ENCODE peak calls at places on chromosomes 4 and X, in ten cellular contexts. Q is GM12865, B is tibial artery, T is lung, G is HCT116, N is stomach, S is right lobe of liver, M is BJ, F is hepatocyte, V is cardiac muscle cell. J is an unnamed sample.

GRCh38 chrX:115630204-115630603 is 69.2 kb downstream of the PLS3 start:
- DNase-seq in M (no peak), S (no peak), F (no peak), G (no peak), B (no peak), V (no peak), Q (no peak), N (no peak), T (no peak), J (no peak)

GRCh38 chr4:85913925-85914694 is 439.2 kb downstream of the ARHGAP24 start:
- DNase-seq in F (peak; percentile 20), G (no peak), B (no peak), T (no peak), V (no peak), N (no peak), M (no peak), Q (no peak), S (no peak), J (no peak)

GRCh38 chr4:73259552-73260140 is 1.0 kb upstream of the ANKRD17 start:
- DNase-seq in V (no peak), Q (peak; percentile 48), N (no peak), G (no peak), S (no peak), B (no peak), M (no peak), F (peak; percentile 38), T (no peak), J (no peak)

GRCh38 chrX:149631293-149632165 is at the start of gene TMEM185A:
- DNase-seq in G (peak; percentile 33), S (peak; percentile 75), T (peak; percentile 71), V (peak; percentile 78), Q (peak; percentile 76), M (no peak), N (peak; percentile 74), B (peak; percentile 75), F (peak; percentile 81), J (no peak)

GRCh38 chr4:86961605-86962295 is 26.9 kb downstream of the AFF1 start:
- DNase-seq in B (no peak), T (no peak), N (no peak), S (no peak), F (peak; percentile 48), V (peak; percentile 81), G (no peak), M (no peak), Q (peak; percentile 92), J (no peak)

GRCh38 chrX:46770006-46770816 is 11.3 kb upstream of the SLC9A7 start:
- DNase-seq in N (no peak), F (no peak), V (no peak), S (no peak), M (no peak), T (no peak), G (no peak), B (no peak), Q (no peak), J (no peak)

GRCh38 chr4:188867796-188868195 is 728.6 kb downstream of the TRIML1 start:
- DNase-seq in M (no peak), G (no peak), S (no peak), V (no peak), Q (no peak), T (no peak), F (no peak), N (no peak), B (no peak), J (no peak)

GRCh38 chr4:8741513-8742226 is 130.0 kb downstream of the HMX1 start:
- DNase-seq in V (no peak), Q (no peak), F (no peak), M (no peak), B (peak; percentile 45), T (no peak), S (peak; percentile 36), N (peak; percentile 18), G (no peak), J (peak; percentile 42)

GRCh38 chr4:106422766-106423165 is 54.2 kb upstream of the GIMD1 start:
- DNase-seq in B (no peak), V (no peak), G (no peak), Q (no peak), T (no peak), N (no peak), S (no peak), M (no peak), F (no peak), J (no peak)

GRCh38 chr4:183399166-183399565 is 45.3 kb upstream of the CDKN2AIP start:
- DNase-seq in B (no peak), N (no peak), S (no peak), T (no peak), Q (no peak), G (no peak), M (no peak), V (no peak), F (no peak), J (no peak)

GRCh38 chr4:43718369-43718768 is 730.2 kb downstream of the KCTD8 start:
- DNase-seq in M (no peak), B (no peak), N (no peak), G (no peak), V (no peak), S (no peak), T (no peak), F (no peak), Q (no peak), J (no peak)

GRCh38 chr4:156312261-156312847 is 358.7 kb upstream of the CTSO start:
- DNase-seq in V (no peak), B (no peak), G (no peak), Q (peak; percentile 2), S (no peak), M (no peak), T (no peak), N (no peak), F (no peak), J (no peak)
- H3K4me3 ChIP-seq in V (no peak overlapping the region), B (no peak overlapping the region), G (no peak overlapping the region), Q (no peak overlapping the region), S (no peak overlapping the region), M (no peak overlapping the region), T (no peak overlapping the region), N (no peak overlapping the region), F (no peak overlapping the region), J (no peak overlapping the region)

GRCh38 chrX:1395646-1396216 is 3.8 kb upstream of the SLC25A6 start:
- DNase-seq in S (no peak), Q (no peak), T (no peak), V (no peak), N (no peak), M (no peak), B (no peak), F (no peak), G (no peak), J (no peak)

GRCh38 chrX:1391707-1392375 is at the start of gene SLC25A6:
- DNase-seq in T (peak; percentile 98), M (peak; percentile 78), V (peak; percentile 99), G (peak; percentile 86), F (peak; percentile 100), S (peak; percentile 100), Q (peak; percentile 97), N (peak; percentile 99), B (peak; percentile 99), J (peak; percentile 99)

GRCh38 chrX:1394731-1395501 is 3.0 kb upstream of the SLC25A6 start:
- DNase-seq in F (no peak), B (peak; percentile 68), Q (no peak), N (no peak), M (no peak), S (no peak), G (no peak), T (no peak), V (no peak), J (no peak)

GRCh38 chrX:1392376-1393130 is 640 bp upstream of the SLC25A6 start:
- DNase-seq in F (peak; percentile 87), M (no peak), G (no peak), V (peak; percentile 70), N (peak; percentile 65), T (peak; percentile 74), Q (peak; percentile 58), S (peak; percentile 79), B (peak; percentile 87), J (no peak)

GRCh38 chrX:1393871-1394615 is 2.1 kb upstream of the SLC25A6 start:
- DNase-seq in B (peak; percentile 54), Q (no peak), S (no peak), M (no peak), V (no peak), F (no peak), N (peak; percentile 3), G (no peak), T (no peak), J (no peak)
- H3K4me3 ChIP-seq in B (no peak overlapping the region), Q (no peak overlapping the region), S (no peak overlapping the region), M (no peak overlapping the region), V (no peak overlapping the region), F (no peak overlapping the region), N (no peak overlapping the region), G (peak overlapping the region; percentile 62), T (no peak overlapping the region), J (no peak overlapping the region)

GRCh38 chr4:109915385-109916002 is 2.8 kb downstream of the EGF start:
- DNase-seq in S (no peak), V (no peak), M (no peak), T (no peak), F (peak; percentile 23), B (no peak), Q (no peak), G (no peak), N (no peak), J (no peak)

GRCh38 chr4:109914356-109914755 is 1.7 kb downstream of the EGF start:
- DNase-seq in S (no peak), V (no peak), N (no peak), G (no peak), Q (no peak), B (no peak), F (peak; percentile 20), M (no peak), T (no peak), J (no peak)

GRCh38 chr4:109912706-109913621 is at the start of gene EGF:
- DNase-seq in F (peak; percentile 64), Q (no peak), B (no peak), S (no peak), T (no peak), V (peak; percentile 42), N (no peak), M (no peak), G (no peak), J (no peak)

GRCh38 chr4:109913842-109914241 is 1.2 kb downstream of the EGF start:
- DNase-seq in M (no peak), B (no peak), G (no peak), F (no peak), V (no peak), S (no peak), Q (no peak), T (no peak), N (no peak), J (no peak)

GRCh38 chr4:109916003-109916399 is 3.3 kb downstream of the EGF start:
- DNase-seq in T (no peak), B (no peak), V (no peak), N (no peak), Q (peak; percentile 25), S (no peak), F (no peak), M (no peak), G (no peak), J (no peak)
- H3K4me3 ChIP-seq in T (no peak overlapping the region), B (no peak overlapping the region), V (no peak overlapping the region), N (no peak overlapping the region), Q (no peak overlapping the region), S (no peak overlapping the region), F (no peak overlapping the region), M (no peak overlapping the region), G (no peak overlapping the region), J (no peak overlapping the region)

DNA sequence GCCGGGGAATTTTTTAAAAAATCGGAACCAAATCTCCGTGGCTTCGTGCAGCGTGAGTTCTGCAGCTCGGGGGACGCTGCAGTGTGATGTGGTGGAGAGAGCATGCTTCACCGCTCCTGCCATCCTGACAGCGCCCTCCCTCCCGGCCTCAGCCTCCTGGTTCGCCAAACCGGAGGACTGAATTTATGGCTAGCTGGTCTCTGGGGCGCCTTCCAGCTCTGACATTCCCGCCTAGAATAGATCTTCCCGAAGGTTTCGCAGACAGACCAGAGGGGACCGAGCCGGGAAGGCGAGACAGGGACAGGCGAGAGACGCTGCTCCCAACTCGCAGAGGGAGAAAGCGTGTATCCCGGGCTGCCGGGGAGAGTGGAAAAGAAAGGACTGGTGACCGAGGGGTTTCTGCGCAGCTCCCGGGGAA is 25.9 kb downstream of the HOPX start:
- DNase-seq in S (no peak), V (peak; percentile 37), N (no peak), Q (no peak), F (peak; percentile 29), T (no peak), M (no peak), B (no peak), G (no peak), J (no peak)
- H3K4me3 ChIP-seq in S (peak overlapping the region; percentile 23), V (peak overlapping the region; percentile 32), N (peak overlapping the region; percentile 52), Q (no peak overlapping the region), F (peak overlapping the region; percentile 40), T (peak overlapping the region; percentile 40), M (peak overlapping the region; percentile 36), B (peak overlapping the region; percentile 53), G (no peak overlapping the region), J (peak overlapping the region; percentile 69)